ENCODE peak calls at places on chromosomes 7 and 10, in nine cellular contexts. X is gastrocnemius medialis, Z is mesendoderm, W is brain microvascular endothelial cell, B is left ventricle myocardium inferior, R is SJSA1, O is heart left ventricle, A is suprapubic skin, Q is SK-N-SH. T is an unnamed sample.
A peak's percentile ranks its signal among the peaks of the same experiment; 100 is the strongest.

GRCh38 chr10:75651452-75651851 is 220.0 kb downstream of the LRMDA start:
- DNase-seq in Q (no peak), R (no peak), B (no peak), W (no peak), Z (peak; percentile 56), A (no peak), O (no peak), X (no peak), T (no peak)

GRCh38 chr10:27391916-27392315 is 112.2 kb upstream of the RAB18 start:
- DNase-seq in Z (no peak), W (no peak), B (no peak), R (no peak), O (no peak), Q (no peak), A (no peak), X (no peak), T (no peak)

GRCh38 chr10:30931094-30931493 is 100.6 kb downstream of the ZNF438 start:
- DNase-seq in B (no peak), R (no peak), X (no peak), A (no peak), Z (no peak), W (no peak), O (no peak), Q (no peak), T (no peak)

GRCh38 chr7:143512488-143513340 is 35.0 kb downstream of the TAS2R41 start:
- DNase-seq in R (no peak), A (no peak), Q (no peak), B (no peak), X (no peak), Z (no peak), W (no peak), O (no peak), T (no peak)

GRCh38 chr10:60230892-60231291 is 158.8 kb downstream of the ANK3 start:
- DNase-seq in R (no peak), A (no peak), B (no peak), Q (no peak), W (peak; percentile 35), O (no peak), X (no peak), Z (no peak), T (no peak)

GRCh38 chr10:34866848-34867247 is 51.8 kb upstream of the PARD3 start:
- DNase-seq in B (no peak), Q (no peak), Z (peak; percentile 46), W (no peak), R (no peak), X (no peak), A (no peak), O (no peak), T (no peak)

GRCh38 chr7:49187543-49188268 is 263.4 kb downstream of the CDC14C start:
- DNase-seq in O (no peak), R (no peak), W (no peak), B (no peak), Q (no peak), A (no peak), X (no peak), Z (peak; percentile 54), T (no peak)

GRCh38 chr7:30074422-30075030 is 46.3 kb downstream of the PLEKHA8 start:
- DNase-seq in W (no peak), Z (peak; percentile 60), A (no peak), O (no peak), X (no peak), Q (peak; percentile 32), R (peak; percentile 7), B (no peak), T (no peak)

GRCh38 chr7:150842716-150843115 is 9.6 kb upstream of the AOC1 start:
- DNase-seq in Q (no peak), A (no peak), X (no peak), O (no peak), Z (no peak), W (no peak), B (no peak), R (no peak), T (no peak)

GRCh38 chr10:32266979-32267378 is 80.0 kb downstream of the EPC1 start:
- DNase-seq in B (no peak), O (no peak), Q (no peak), W (no peak), A (no peak), X (no peak), Z (peak; percentile 78), R (no peak), T (no peak)

GRCh38 chr7:108570146-108570755 is 577 bp downstream of the DNAJB9 start:
- DNase-seq in Q (peak; percentile 64), Z (peak; percentile 65), X (peak; percentile 50), O (peak; percentile 25), R (peak; percentile 38), W (peak; percentile 42), A (peak; percentile 79), B (peak; percentile 32), T (peak; percentile 11)

GRCh38 chr10:86167762-86168128 is 198.8 kb downstream of the GRID1 start:
- DNase-seq in W (no peak), R (no peak), Z (no peak), O (no peak), A (peak; percentile 56), X (no peak), B (no peak), Q (no peak), T (no peak)

GRCh38 chr7:158109364-158110033 is 478.1 kb downstream of the PTPRN2 start:
- DNase-seq in B (no peak), Q (no peak), X (no peak), R (no peak), Z (peak; percentile 60), W (no peak), A (no peak), O (no peak), T (no peak)

GRCh38 chr7:47225387-47226170 is 356.3 kb downstream of the TNS3 start:
- DNase-seq in X (no peak), W (no peak), Z (no peak), B (no peak), A (no peak), Q (no peak), R (no peak), O (no peak), T (no peak)

GRCh38 chr7:105689093-105689819 is 108.0 kb upstream of the EFCAB10 start:
- DNase-seq in R (no peak), Z (peak; percentile 88), Q (peak; percentile 43), A (no peak), X (no peak), B (no peak), O (no peak), W (no peak), T (no peak)

GRCh38 chr7:105688617-105689016 is 107.3 kb upstream of the EFCAB10 start:
- DNase-seq in A (no peak), Q (no peak), X (no peak), O (no peak), B (no peak), W (no peak), R (no peak), Z (no peak), T (no peak)

GRCh38 chr7:105691029-105691691 is 109.9 kb upstream of the EFCAB10 start:
- DNase-seq in R (peak; percentile 26), B (no peak), A (no peak), W (peak; percentile 16), Z (peak; percentile 61), O (peak; percentile 25), Q (no peak), X (no peak), T (no peak)

GRCh38 chr7:105691692-105692564 is 110.6 kb upstream of the EFCAB10 start:
- DNase-seq in W (peak; percentile 75), O (peak; percentile 44), Z (no peak), X (peak; percentile 51), A (peak; percentile 81), Q (no peak), R (peak; percentile 47), B (peak; percentile 34), T (no peak)

GRCh38 chr7:105690286-105690915 is 109.1 kb upstream of the EFCAB10 start:
- DNase-seq in B (no peak), O (no peak), A (no peak), R (no peak), Q (no peak), W (no peak), Z (peak; percentile 54), X (no peak), T (no peak)
- H3K4me3 ChIP-seq in B (peak overlapping the region; percentile 69), O (peak overlapping the region; percentile 67), A (peak overlapping the region; percentile 49), R (no peak overlapping the region), Q (no peak overlapping the region), W (no peak overlapping the region), Z (no peak overlapping the region), X (peak overlapping the region; percentile 55), T (peak overlapping the region; percentile 76)

DNA sequence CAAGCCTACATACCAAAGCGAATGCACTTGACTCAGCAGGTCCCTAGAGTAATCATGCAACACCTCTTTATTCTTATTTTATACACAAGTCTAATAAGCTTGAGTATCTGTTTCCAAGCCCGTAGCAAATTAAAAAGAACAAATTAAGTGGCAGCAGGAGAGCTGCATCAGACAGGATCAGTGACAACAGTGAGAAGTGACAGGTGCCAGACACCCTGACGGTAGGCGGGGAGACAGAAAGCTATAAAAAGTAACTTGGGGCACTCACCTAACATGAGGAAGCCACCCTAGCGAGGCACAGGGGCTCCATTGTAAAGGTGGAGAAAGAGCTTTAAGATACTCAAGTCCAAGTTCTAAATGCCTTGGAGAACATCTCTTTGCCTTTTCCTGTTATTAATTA is 174.2 kb downstream of the PLXNA4 start:
- DNase-seq in O (no peak), R (no peak), A (no peak), B (no peak), X (no peak), Q (no peak), Z (no peak), W (no peak), T (no peak)
- H3K27ac ChIP-seq in O (peak overlapping the region; percentile 75), R (no peak overlapping the region), A (peak overlapping the region; percentile 59), B (peak overlapping the region; percentile 83), X (no peak overlapping the region), Q (no peak overlapping the region), Z (no peak overlapping the region), W (no peak overlapping the region), T (peak overlapping the region; percentile 72)

GRCh38 chr7:39753823-39754325 is 130.5 kb downstream of the RALA start:
- DNase-seq in B (no peak), Q (no peak), W (no peak), O (no peak), A (no peak), Z (no peak), X (no peak), R (no peak), T (no peak)

GRCh38 chr7:39758234-39758970 is 135.0 kb downstream of the RALA start:
- DNase-seq in Z (no peak), Q (no peak), A (no peak), X (no peak), W (no peak), O (peak; percentile 54), R (no peak), B (peak; percentile 55), T (no peak)

GRCh38 chr7:39750253-39750994 is 127.1 kb downstream of the RALA start:
- DNase-seq in O (no peak), B (no peak), R (no peak), A (no peak), W (no peak), Q (no peak), X (no peak), Z (no peak), T (no peak)

GRCh38 chr7:39757604-39758003 is 134.2 kb downstream of the RALA start:
- DNase-seq in O (no peak), R (peak; percentile 51), A (no peak), B (no peak), X (no peak), Z (no peak), Q (no peak), W (no peak), T (no peak)

GRCh38 chr7:39754326-39755120 is 131.2 kb downstream of the RALA start:
- DNase-seq in R (peak; percentile 95), X (no peak), W (peak; percentile 45), A (no peak), B (no peak), Q (no peak), Z (peak; percentile 35), O (no peak), T (no peak)
- H3K4me3 ChIP-seq in R (peak overlapping the region; percentile 7), X (no peak overlapping the region), W (no peak overlapping the region), A (no peak overlapping the region), B (no peak overlapping the region), Q (no peak overlapping the region), Z (no peak overlapping the region), O (no peak overlapping the region), T (peak overlapping the region; percentile 60)

GRCh38 chr7:77426052-77426404 is 9.9 kb upstream of the GSAP start:
- DNase-seq in Q (no peak), R (no peak), O (no peak), A (no peak), W (no peak), Z (peak; percentile 18), X (no peak), B (no peak), T (no peak)
- H3K27ac ChIP-seq in Q (peak overlapping the region; percentile 53), R (peak overlapping the region; percentile 90), O (no peak overlapping the region), A (no peak overlapping the region), W (peak overlapping the region; percentile 79), Z (peak overlapping the region; percentile 46), X (no peak overlapping the region), B (peak overlapping the region; percentile 52), T (no peak overlapping the region)